ENCODE peak calls at places on chromosomes 4 and X, in five cellular contexts. One of them, this sample, is unnamed.

GRCh38 chr4:113069212-113069892 is 19.9 kb downstream of the ANK2 start:
- DNase-seq in mesenchymal stem cell: peak; percentile 69
- DNase-seq in neuronal stem cell: no peak
- DNase-seq in trophoblast cell: no peak
- DNase-seq in IMR-90: no peak
- DNase-seq in this sample: no peak

GRCh38 chr4:22573198-22573597 is 57.3 kb upstream of the ADGRA3 start:
- DNase-seq in trophoblast cell: no peak
- DNase-seq in mesenchymal stem cell: no peak
- DNase-seq in neuronal stem cell: no peak
- DNase-seq in IMR-90: no peak
- DNase-seq in this sample: no peak

GRCh38 chr4:39565925-39566630 is 38.8 kb upstream of the UGDH start:
- DNase-seq in mesenchymal stem cell: peak; percentile 94
- DNase-seq in trophoblast cell: peak; percentile 51
- DNase-seq in IMR-90: peak; percentile 96
- DNase-seq in neuronal stem cell: no peak
- DNase-seq in this sample: peak; percentile 6

GRCh38 chr4:155523358-155523757 is 143.3 kb upstream of the GUCY1A1 start:
- DNase-seq in trophoblast cell: no peak
- DNase-seq in IMR-90: peak; percentile 54
- DNase-seq in mesenchymal stem cell: peak; percentile 39
- DNase-seq in neuronal stem cell: no peak
- DNase-seq in this sample: no peak

GRCh38 chrX:101450052-101450451 is 35.2 kb upstream of the ARMCX4 start:
- DNase-seq in trophoblast cell: no peak
- DNase-seq in mesenchymal stem cell: no peak
- DNase-seq in neuronal stem cell: no peak
- DNase-seq in IMR-90: no peak
- DNase-seq in this sample: no peak

GRCh38 chr4:7541414-7541810 is 106.7 kb upstream of the PSAPL1 start:
- DNase-seq in mesenchymal stem cell: no peak
- DNase-seq in IMR-90: no peak
- DNase-seq in neuronal stem cell: no peak
- DNase-seq in trophoblast cell: no peak
- DNase-seq in this sample: no peak

GRCh38 chrX:50093627-50094026 is 107.2 kb downstream of the AKAP4 start:
- DNase-seq in neuronal stem cell: no peak
- DNase-seq in mesenchymal stem cell: no peak
- DNase-seq in trophoblast cell: no peak
- DNase-seq in IMR-90: no peak
- DNase-seq in this sample: no peak

GRCh38 chrX:47831788-47832187 is 4.9 kb upstream of the ZNF81 start:
- DNase-seq in neuronal stem cell: no peak
- DNase-seq in trophoblast cell: peak; percentile 29
- DNase-seq in IMR-90: peak; percentile 18
- DNase-seq in mesenchymal stem cell: peak; percentile 46
- DNase-seq in this sample: peak; percentile 57

GRCh38 chrX:17700976-17701375 is 36.3 kb upstream of the SCML1 start:
- DNase-seq in mesenchymal stem cell: no peak
- DNase-seq in neuronal stem cell: no peak
- DNase-seq in IMR-90: no peak
- DNase-seq in trophoblast cell: no peak
- DNase-seq in this sample: no peak

GRCh38 chrX:45009371-45010000 is 136.5 kb downstream of the KDM6A start:
- DNase-seq in trophoblast cell: peak; percentile 7
- DNase-seq in mesenchymal stem cell: no peak
- DNase-seq in IMR-90: peak; percentile 66
- DNase-seq in neuronal stem cell: no peak
- DNase-seq in this sample: peak; percentile 30

GRCh38 chr4:73676881-73677323 is 56.7 kb upstream of the RASSF6 start:
- DNase-seq in neuronal stem cell: no peak
- DNase-seq in trophoblast cell: no peak
- DNase-seq in mesenchymal stem cell: peak; percentile 61
- DNase-seq in IMR-90: peak; percentile 88
- DNase-seq in this sample: no peak

GRCh38 chr4:71266090-71266794 is 72.6 kb upstream of the SLC4A4 start:
- DNase-seq in mesenchymal stem cell: peak; percentile 93
- DNase-seq in trophoblast cell: no peak
- DNase-seq in IMR-90: peak; percentile 91
- DNase-seq in neuronal stem cell: no peak
- DNase-seq in this sample: no peak

GRCh38 chr4:138843611-138844010 is 172.0 kb upstream of the NOCT start:
- DNase-seq in trophoblast cell: no peak
- DNase-seq in neuronal stem cell: no peak
- DNase-seq in mesenchymal stem cell: no peak
- DNase-seq in IMR-90: no peak
- DNase-seq in this sample: no peak

GRCh38 chr4:174989791-174990190 is 71.6 kb downstream of the ADAM29 start:
- DNase-seq in trophoblast cell: no peak
- DNase-seq in neuronal stem cell: no peak
- DNase-seq in mesenchymal stem cell: no peak
- DNase-seq in IMR-90: no peak
- DNase-seq in this sample: no peak

GRCh38 chrX:139890991-139891700 is 41.7 kb downstream of the ATP11C start:
- DNase-seq in neuronal stem cell: no peak
- DNase-seq in trophoblast cell: peak; percentile 32
- DNase-seq in mesenchymal stem cell: peak; percentile 78
- DNase-seq in IMR-90: peak; percentile 88
- DNase-seq in this sample: no peak

GRCh38 chrX:17361620-17362019 is 13.4 kb upstream of the NHS start:
- DNase-seq in neuronal stem cell: no peak
- DNase-seq in IMR-90: no peak
- DNase-seq in trophoblast cell: no peak
- DNase-seq in mesenchymal stem cell: no peak
- DNase-seq in this sample: peak; percentile 74

GRCh38 chr4:87853891-87854290 is 21.1 kb downstream of the MEPE start:
- DNase-seq in mesenchymal stem cell: no peak
- DNase-seq in neuronal stem cell: no peak
- DNase-seq in IMR-90: no peak
- DNase-seq in trophoblast cell: no peak
- DNase-seq in this sample: no peak
- H3K23ac ChIP-seq in mesenchymal stem cell: no peak overlapping the region
- H3K23ac ChIP-seq in neuronal stem cell: no peak overlapping the region
- H3K23ac ChIP-seq in IMR-90: no peak overlapping the region
- H3K23ac ChIP-seq in trophoblast cell: no peak overlapping the region
- H3K23ac ChIP-seq in this sample: no peak overlapping the region

GRCh38 chr4:89306486-89307184 is 965 bp downstream of the GPRIN3 start:
- DNase-seq in neuronal stem cell: no peak
- DNase-seq in trophoblast cell: no peak
- DNase-seq in IMR-90: no peak
- DNase-seq in mesenchymal stem cell: no peak
- DNase-seq in this sample: no peak

GRCh38 chr4:89303177-89303576 is 4.4 kb downstream of the GPRIN3 start:
- DNase-seq in trophoblast cell: no peak
- DNase-seq in mesenchymal stem cell: peak; percentile 23
- DNase-seq in IMR-90: no peak
- DNase-seq in neuronal stem cell: no peak
- DNase-seq in this sample: no peak

GRCh38 chr4:89305712-89306437 is 1.7 kb downstream of the GPRIN3 start:
- DNase-seq in trophoblast cell: no peak
- DNase-seq in IMR-90: no peak
- DNase-seq in mesenchymal stem cell: peak; percentile 61
- DNase-seq in neuronal stem cell: no peak
- DNase-seq in this sample: no peak

GRCh38 chr4:89303989-89304388 is 3.6 kb downstream of the GPRIN3 start:
- DNase-seq in IMR-90: no peak
- DNase-seq in mesenchymal stem cell: no peak
- DNase-seq in neuronal stem cell: no peak
- DNase-seq in trophoblast cell: no peak
- DNase-seq in this sample: no peak

DNA sequence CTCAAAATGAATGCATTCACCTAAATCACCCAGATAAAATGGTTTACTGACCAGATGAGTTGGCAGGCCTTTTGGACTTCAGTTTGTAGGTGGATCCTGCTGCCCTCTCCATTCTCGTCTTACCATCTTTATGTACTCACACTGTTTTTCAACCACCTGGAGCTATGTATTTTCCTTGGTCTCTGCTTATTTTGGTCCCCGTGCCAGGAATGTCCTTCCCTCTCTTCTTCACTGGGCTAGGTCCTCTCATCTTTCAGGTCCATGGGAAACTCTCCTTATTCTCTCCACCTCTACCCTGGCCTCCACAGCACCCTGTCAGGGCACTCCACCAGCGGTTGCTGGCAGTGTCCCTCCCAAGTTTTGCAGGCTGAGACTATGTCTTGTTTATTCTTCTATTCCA is 2.6 kb downstream of the GPRIN3 start:
- DNase-seq in trophoblast cell: no peak
- DNase-seq in neuronal stem cell: no peak
- DNase-seq in IMR-90: no peak
- DNase-seq in mesenchymal stem cell: no peak
- DNase-seq in this sample: no peak
- H3K4me3 ChIP-seq in trophoblast cell: no peak overlapping the region
- H3K4me3 ChIP-seq in neuronal stem cell: no peak overlapping the region
- H3K4me3 ChIP-seq in IMR-90: no peak overlapping the region
- H3K4me3 ChIP-seq in mesenchymal stem cell: no peak overlapping the region
- H3K4me3 ChIP-seq in this sample: no peak overlapping the region

GRCh38 chr4:674172-675035 is at the start of the genes ATP5ME and MYL5:
- DNase-seq in IMR-90: peak; percentile 95
- DNase-seq in trophoblast cell: peak; percentile 93
- DNase-seq in neuronal stem cell: peak; percentile 96
- DNase-seq in mesenchymal stem cell: peak; percentile 90
- DNase-seq in this sample: peak; percentile 97
- H3K23ac ChIP-seq in IMR-90: peak within 1 kb of the TSS; percentile 67
- H3K23ac ChIP-seq in trophoblast cell: no peak within 1 kb of the TSS
- H3K23ac ChIP-seq in neuronal stem cell: peak within 1 kb of the TSS; percentile 97
- H3K23ac ChIP-seq in mesenchymal stem cell: no peak within 1 kb of the TSS
- H3K23ac ChIP-seq in this sample: no peak within 1 kb of the TSS

GRCh38 chr4:161332696-161333095 is 831.1 kb downstream of the FSTL5 start:
- DNase-seq in neuronal stem cell: no peak
- DNase-seq in IMR-90: no peak
- DNase-seq in trophoblast cell: no peak
- DNase-seq in mesenchymal stem cell: no peak
- DNase-seq in this sample: no peak
- H3K4me3 ChIP-seq in neuronal stem cell: no peak overlapping the region
- H3K4me3 ChIP-seq in IMR-90: no peak overlapping the region
- H3K4me3 ChIP-seq in trophoblast cell: no peak overlapping the region
- H3K4me3 ChIP-seq in mesenchymal stem cell: no peak overlapping the region
- H3K4me3 ChIP-seq in this sample: no peak overlapping the region

GRCh38 chr4:169659736-169660670 is 39.6 kb downstream of the CLCN3 start:
- DNase-seq in mesenchymal stem cell: peak; percentile 100
- DNase-seq in IMR-90: peak; percentile 99
- DNase-seq in neuronal stem cell: peak; percentile 77
- DNase-seq in trophoblast cell: peak; percentile 97
- DNase-seq in this sample: peak; percentile 99

GRCh38 chr4:169663402-169663801 is 43.0 kb downstream of the CLCN3 start:
- DNase-seq in IMR-90: no peak
- DNase-seq in mesenchymal stem cell: no peak
- DNase-seq in trophoblast cell: no peak
- DNase-seq in neuronal stem cell: no peak
- DNase-seq in this sample: no peak

GRCh38 chr4:169663894-169664293 is 43.5 kb downstream of the CLCN3 start:
- DNase-seq in neuronal stem cell: peak; percentile 2
- DNase-seq in trophoblast cell: no peak
- DNase-seq in IMR-90: peak; percentile 31
- DNase-seq in mesenchymal stem cell: no peak
- DNase-seq in this sample: no peak

GRCh38 chr4:169660929-169661328 is 40.6 kb downstream of the CLCN3 start:
- DNase-seq in neuronal stem cell: no peak
- DNase-seq in IMR-90: no peak
- DNase-seq in trophoblast cell: no peak
- DNase-seq in mesenchymal stem cell: no peak
- DNase-seq in this sample: no peak

GRCh38 chr4:169662226-169662625 is 41.8 kb downstream of the CLCN3 start:
- DNase-seq in neuronal stem cell: no peak
- DNase-seq in trophoblast cell: no peak
- DNase-seq in IMR-90: no peak
- DNase-seq in mesenchymal stem cell: peak; percentile 38
- DNase-seq in this sample: no peak
- H3K23ac ChIP-seq in neuronal stem cell: no peak overlapping the region
- H3K23ac ChIP-seq in trophoblast cell: no peak overlapping the region
- H3K23ac ChIP-seq in IMR-90: no peak overlapping the region
- H3K23ac ChIP-seq in mesenchymal stem cell: no peak overlapping the region
- H3K23ac ChIP-seq in this sample: no peak overlapping the region

GRCh38 chrX:133985164-133986007 is at the start of gene GPC3:
- DNase-seq in trophoblast cell: peak; percentile 51
- DNase-seq in mesenchymal stem cell: peak; percentile 62
- DNase-seq in IMR-90: peak; percentile 0
- DNase-seq in neuronal stem cell: no peak
- DNase-seq in this sample: peak; percentile 81
- H3K4me3 ChIP-seq in trophoblast cell: peak within 1 kb of the TSS; percentile 77
- H3K4me3 ChIP-seq in mesenchymal stem cell: peak within 1 kb of the TSS; percentile 68
- H3K4me3 ChIP-seq in IMR-90: no peak within 1 kb of the TSS
- H3K4me3 ChIP-seq in neuronal stem cell: peak within 1 kb of the TSS; percentile 47
- H3K4me3 ChIP-seq in this sample: no peak within 1 kb of the TSS